ENCODE peak calls at places on chromosomes 1 and 21, in eight cellular contexts. Z is OCI-LY7, I is HCT116, P is hepatocyte, T is GM23248, Q is GM23338, V is SK-N-SH, F is MM.1S. D is an unnamed sample.

GRCh38 chr21:42532466-42533181 is 19.0 kb downstream of the SLC37A1 start:
- DNase-seq in P (no peak), I (no peak), V (no peak), F (no peak), Z (peak; percentile 84), T (no peak), Q (no peak), D (no peak)

GRCh38 chr1:12519708-12520364 is 98.2 kb downstream of the DHRS3 start:
- DNase-seq in Q (no peak), V (no peak), T (no peak), Z (no peak), F (no peak), P (no peak), I (no peak), D (no peak)

GRCh38 chr1:202915146-202915545 is 11.9 kb downstream of the KLHL12 start:
- DNase-seq in T (no peak), F (no peak), Q (no peak), P (no peak), Z (no peak), V (no peak), I (no peak), D (no peak)

GRCh38 chr21:36396971-36397370 is 11.8 kb downstream of the CHAF1B start:
- DNase-seq in F (no peak), Q (no peak), Z (no peak), T (no peak), I (no peak), V (no peak), P (no peak), D (no peak)

GRCh38 chr1:19840228-19840627 is 25.1 kb upstream of the RNF186 start:
- DNase-seq in F (no peak), P (no peak), I (no peak), Q (no peak), V (no peak), Z (no peak), T (peak; percentile 54), D (no peak)

GRCh38 chr1:27789511-27790154 is 16.6 kb downstream of the STX12 start:
- DNase-seq in V (no peak), T (peak; percentile 62), Z (no peak), Q (no peak), P (peak; percentile 21), F (no peak), I (no peak), D (no peak)

GRCh38 chr1:48069662-48070432 is 72.7 kb upstream of the TRABD2B start:
- DNase-seq in P (no peak), Q (no peak), T (peak; percentile 44), F (no peak), I (no peak), Z (no peak), V (no peak), D (peak; percentile 62)

GRCh38 chr1:239922778-239923522 is 168.7 kb upstream of the FMN2 start:
- DNase-seq in Z (no peak), F (no peak), V (no peak), Q (no peak), I (no peak), P (no peak), T (no peak), D (peak; percentile 22)

GRCh38 chr1:112982328-112982727 is 26.3 kb upstream of the SLC16A1 start:
- DNase-seq in P (no peak), I (no peak), F (no peak), V (no peak), T (no peak), Z (no peak), Q (no peak), D (no peak)

GRCh38 chr21:45592208-45592619 is 50.0 kb upstream of the SLC19A1 start:
- DNase-seq in Q (no peak), Z (peak; percentile 17), F (peak; percentile 70), P (no peak), V (no peak), I (no peak), T (no peak), D (no peak)

GRCh38 chr1:245762396-245762910 is 607.7 kb downstream of the KIF26B start:
- DNase-seq in V (no peak), I (no peak), F (no peak), Z (no peak), Q (no peak), T (no peak), P (no peak), D (no peak)

GRCh38 chr1:107842241-107842640 is 122.7 kb downstream of the VAV3 start:
- DNase-seq in Q (no peak), F (peak; percentile 60), Z (peak; percentile 38), V (no peak), T (no peak), P (no peak), I (no peak), D (peak; percentile 42)

GRCh38 chr1:200081982-200082272 is 54.4 kb downstream of the NR5A2 start:
- DNase-seq in V (no peak), P (no peak), F (no peak), I (no peak), Q (peak; percentile 44), T (no peak), Z (no peak), D (no peak)

GRCh38 chr1:48776400-48777218 is at the start of gene BEND5:
- DNase-seq in Q (peak; percentile 87), T (peak; percentile 30), F (no peak), P (peak; percentile 78), V (peak; percentile 94), Z (no peak), I (no peak), D (peak; percentile 18)

GRCh38 chr1:41535236-41535720 is 50.8 kb upstream of the EDN2 start:
- DNase-seq in F (no peak), Q (no peak), V (no peak), I (no peak), P (no peak), Z (no peak), T (no peak), D (no peak)

GRCh38 chr1:54376085-54377039 is 29.8 kb downstream of the SSBP3 start:
- DNase-seq in T (no peak), Z (peak; percentile 72), Q (no peak), V (no peak), P (peak; percentile 56), I (peak; percentile 13), F (peak; percentile 94), D (peak; percentile 18)

GRCh38 chr1:22739648-22740385 is 29.2 kb downstream of the EPHB2 start:
- DNase-seq in Z (no peak), F (no peak), T (peak; percentile 97), V (no peak), I (no peak), Q (no peak), P (peak; percentile 77), D (no peak)
- H3K9me2 ChIP-seq in Z (no peaks in the 10 kb centered on the region), F (no peaks in the 10 kb centered on the region), T (no peaks in the 10 kb centered on the region), V (no peaks in the 10 kb centered on the region), I (no peaks in the 10 kb centered on the region), Q (no peaks in the 10 kb centered on the region), P (no peaks in the 10 kb centered on the region), D (no peaks in the 10 kb centered on the region)

GRCh38 chr1:204465469-204466415 is 28.9 kb downstream of the PIK3C2B start:
- DNase-seq in I (no peak), Q (no peak), V (peak; percentile 46), P (no peak), T (no peak), Z (peak; percentile 51), F (no peak), D (no peak)
- TF ChIP-seq EZH2phosphoT487 in I (no peak), Q (no peak), V (no peak), P (no peak), T (no peak), Z (no peak), F (no peak), D (no peak)

GRCh38 chr1:161790587-161791317 is 24.6 kb downstream of the ATF6 start:
- DNase-seq in V (no peak), I (no peak), P (no peak), Q (no peak), F (no peak), T (no peak), Z (no peak), D (no peak)

GRCh38 chr1:161787355-161787754 is 21.2 kb downstream of the ATF6 start:
- DNase-seq in Z (no peak), V (peak; percentile 12), I (no peak), Q (no peak), T (no peak), F (no peak), P (no peak), D (no peak)

GRCh38 chr1:161791889-161792655 is 26.0 kb downstream of the ATF6 start:
- DNase-seq in P (no peak), I (no peak), F (no peak), T (peak; percentile 47), Z (no peak), V (no peak), Q (no peak), D (peak; percentile 9)

DNA sequence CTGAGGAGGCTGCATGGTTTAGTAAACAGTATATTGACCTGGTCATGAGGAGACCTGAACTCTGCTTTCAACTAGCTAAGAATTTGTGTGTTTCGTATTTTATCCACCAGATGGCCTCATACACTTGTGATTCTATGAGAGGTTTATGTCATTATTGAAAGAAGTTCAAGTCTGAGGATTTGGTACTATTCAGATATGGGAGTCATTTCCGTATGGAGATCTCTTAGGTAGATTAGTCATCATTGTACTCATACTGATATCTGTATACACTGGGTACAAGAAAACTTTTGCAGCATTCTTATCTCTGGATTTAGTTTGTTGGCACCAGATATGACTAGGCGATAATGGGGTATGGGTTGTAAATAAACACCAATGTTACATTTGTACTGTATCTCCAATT is 26.6 kb downstream of the ATF6 start:
- DNase-seq in I (peak; percentile 49), Q (peak; percentile 74), T (peak; percentile 83), F (peak; percentile 85), Z (peak; percentile 55), V (peak; percentile 34), P (peak; percentile 62), D (peak; percentile 95)
- H3K9me2 ChIP-seq in I (no peaks in the 10 kb centered on the region), Q (no peaks in the 10 kb centered on the region), T (no peaks in the 10 kb centered on the region), F (no peaks in the 10 kb centered on the region), Z (no peaks in the 10 kb centered on the region), V (no peaks in the 10 kb centered on the region), P (no peaks in the 10 kb centered on the region), D (no peaks in the 10 kb centered on the region)

DNA sequence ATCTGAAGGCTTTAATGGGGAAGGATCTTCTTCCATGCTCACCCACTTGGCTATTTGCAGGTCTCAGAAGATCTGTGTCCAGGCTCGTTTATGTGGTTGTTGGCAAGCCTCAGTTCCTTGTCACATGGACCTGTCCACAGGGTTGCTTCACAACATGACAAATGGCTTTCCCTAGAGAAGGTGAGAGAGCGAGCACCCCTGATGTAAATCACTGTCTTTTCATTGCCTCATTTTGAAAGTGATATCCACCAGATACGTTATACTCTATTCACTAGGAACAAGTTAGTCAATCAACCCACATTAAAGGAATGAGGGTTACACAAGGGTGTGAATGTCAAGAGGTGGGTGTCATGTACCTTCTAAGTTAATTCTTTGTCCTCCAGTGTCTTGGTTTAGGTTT is 433.3 kb downstream of the RPS6KC1 start:
- DNase-seq in T (no peak), P (no peak), V (no peak), F (no peak), Q (no peak), Z (no peak), I (no peak), D (no peak)
- TF ChIP-seq EZH2phosphoT487 in T (no peak), P (no peak), V (no peak), F (no peak), Q (no peak), Z (no peak), I (no peak), D (no peak)

DNA sequence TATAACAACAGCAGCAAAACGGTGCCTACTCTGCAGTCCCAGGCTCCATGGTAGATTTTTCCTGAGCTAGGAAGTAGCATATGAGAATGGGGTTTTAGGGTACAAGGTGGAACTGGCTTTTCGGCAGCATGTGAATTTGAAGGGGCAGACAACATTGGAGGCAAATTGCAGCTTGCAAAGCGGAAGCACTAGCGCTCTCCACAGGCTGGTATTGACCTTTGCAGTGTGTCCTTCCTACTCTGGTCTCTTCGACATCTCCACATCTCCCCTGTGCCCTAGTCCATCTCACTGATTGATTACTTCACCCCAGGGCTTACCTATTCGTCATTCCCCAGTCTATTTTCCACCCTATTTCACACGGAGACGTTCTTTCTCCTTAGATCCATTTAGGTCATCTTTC is 13.0 kb downstream of the IGSF21 start:
- DNase-seq in Q (peak; percentile 37), V (no peak), F (no peak), T (no peak), Z (no peak), P (no peak), I (no peak), D (no peak)
- H3K9me2 ChIP-seq in Q (peaks cover 4% of the 10 kb centered on the region), V (no peaks in the 10 kb centered on the region), F (no peaks in the 10 kb centered on the region), T (no peaks in the 10 kb centered on the region), Z (no peaks in the 10 kb centered on the region), P (no peaks in the 10 kb centered on the region), I (no peaks in the 10 kb centered on the region), D (no peaks in the 10 kb centered on the region)